ENCODE peak calls at places on chromosomes 12 and 14, in five cellular contexts. Z, M, Q, V and Y are unnamed samples.

GRCh38 chr12:103423061-103423473 is 72.7 kb downstream of the C12orf42 start:
- DNase-seq in Z (no peak), M (no peak), Q (no peak), V (no peak), Y (no peak)

GRCh38 chr12:91931110-91931509 is 214.5 kb downstream of the BTG1 start:
- DNase-seq in Z (peak), M (no peak), Q (no peak), V (peak), Y (no peak)

GRCh38 chr14:79516009-79516408 is 695.3 kb downstream of the DIO2 start:
- DNase-seq in Z (no peak), M (no peak), Q (no peak), V (no peak), Y (no peak)

GRCh38 chr14:54420478-54421116 is 20.6 kb downstream of the CNIH1 start:
- DNase-seq in Z (peak), M (peak), Q (no peak), V (peak), Y (peak)

GRCh38 chr14:105500726-105501101 is 9.7 kb downstream of the TEDC1 start:
- DNase-seq in Z (no peak), M (no peak), Q (no peak), V (no peak), Y (no peak)

GRCh38 chr14:76977793-76978730 is 50.4 kb downstream of the IRF2BPL start:
- DNase-seq in Z (peak), M (no peak), Q (peak), V (peak), Y (no peak)

GRCh38 chr12:56040151-56040550 is 1.6 kb upstream of the RPS26 start:
- DNase-seq in Z (no peak), M (no peak), Q (no peak), V (no peak), Y (no peak)

GRCh38 chr12:55797068-55797467 is 20.5 kb downstream of the SARNP start:
- DNase-seq in Z (peak), M (peak), Q (no peak), V (peak), Y (peak)

GRCh38 chr12:71694099-71694820 is 8.4 kb downstream of the TMEM19 start:
- DNase-seq in Z (no peak), M (peak), Q (no peak), V (no peak), Y (no peak)

GRCh38 chr12:103462675-103463074 is 33.1 kb downstream of the C12orf42 start:
- DNase-seq in Z (no peak), M (no peak), Q (no peak), V (no peak), Y (no peak)

GRCh38 chr12:113569841-113570240 is 98.2 kb upstream of the LHX5 start:
- DNase-seq in Z (no peak), M (no peak), Q (no peak), V (no peak), Y (no peak)

GRCh38 chr12:26524862-26525465 is 308.0 kb downstream of the ITPR2 start:
- DNase-seq in Z (peak), M (peak), Q (no peak), V (peak), Y (no peak)

GRCh38 chr12:31234053-31234835 is 91.7 kb downstream of the SINHCAF start:
- DNase-seq in Z (no peak), M (no peak), Q (no peak), V (no peak), Y (no peak)

GRCh38 chr14:69315302-69315701 is 55.3 kb downstream of the GALNT16 start:
- DNase-seq in Z (no peak), M (no peak), Q (no peak), V (peak), Y (no peak)

GRCh38 chr14:74574092-74574438 is 38.0 kb downstream of the LTBP2 start:
- DNase-seq in Z (no peak), M (no peak), Q (no peak), V (no peak), Y (no peak)

GRCh38 chr14:22122227-22123187 is 448.9 kb upstream of the OR4E1 start:
- DNase-seq in Z (no peak), M (peak), Q (peak), V (no peak), Y (peak)

GRCh38 chr12:112936264-112936663 is 2.0 kb upstream of the OAS3 start:
- DNase-seq in Z (no peak), M (no peak), Q (no peak), V (no peak), Y (no peak)

GRCh38 chr14:87940382-87940781 is 52.6 kb downstream of the GALC start:
- DNase-seq in Z (no peak), M (no peak), Q (no peak), V (no peak), Y (no peak)

GRCh38 chr12:91222746-91223145 is 40.1 kb upstream of the DCN start:
- DNase-seq in Z (peak), M (no peak), Q (no peak), V (peak), Y (no peak)

GRCh38 chr14:105588236-105588860 is 62.0 kb downstream of the TMEM121 start:
- DNase-seq in Z (no peak), M (no peak), Q (no peak), V (no peak), Y (no peak)

GRCh38 chr14:91234791-91235114 is 9.8 kb downstream of the GPR68 start:
- DNase-seq in Z (no peak), M (no peak), Q (no peak), V (no peak), Y (no peak)

GRCh38 chr14:64806202-64806861 is 73.4 kb downstream of the SPTB start:
- DNase-seq in Z (peak), M (no peak), Q (no peak), V (peak), Y (no peak)

GRCh38 chr12:57581802-57582201 is 9.2 kb upstream of the PIP4K2C start:
- DNase-seq in Z (no peak), M (no peak), Q (no peak), V (no peak), Y (no peak)

GRCh38 chr12:92224685-92225331 is 79.2 kb upstream of the BTG1 start:
- DNase-seq in Z (peak), M (no peak), Q (no peak), V (peak), Y (no peak)

GRCh38 chr14:50312734-50313054 is 570 bp downstream of the DMAC2L start:
- DNase-seq in Z (peak), M (peak), Q (peak), V (peak), Y (no peak)

GRCh38 chr14:105200074-105200473 is 19.0 kb upstream of the NUDT14 start:
- DNase-seq in Z (no peak), M (peak), Q (no peak), V (no peak), Y (no peak)

GRCh38 chr12:14280921-14281320 is 84.6 kb upstream of the ATF7IP start:
- DNase-seq in Z (no peak), M (peak), Q (no peak), V (no peak), Y (no peak)

GRCh38 chr12:24937553-24938244 is 11.2 kb downstream of the BCAT1 start:
- DNase-seq in Z (peak), M (no peak), Q (no peak), V (peak), Y (no peak)

GRCh38 chr12:38547586-38547985 is 231.0 kb downstream of the ALG10B start:
- DNase-seq in Z (no peak), M (no peak), Q (no peak), V (no peak), Y (no peak)

GRCh38 chr12:112275211-112275610 is 107.0 kb downstream of the HECTD4 start:
- DNase-seq in Z (no peak), M (no peak), Q (no peak), V (no peak), Y (peak)

GRCh38 chr12:78951746-78952532 is 87.4 kb downstream of the SYT1 start:
- DNase-seq in Z (peak), M (no peak), Q (no peak), V (peak), Y (no peak)

GRCh38 chr12:120142231-120142877 is 25.8 kb upstream of the RAB35 start:
- DNase-seq in Z (no peak), M (no peak), Q (no peak), V (peak), Y (no peak)

GRCh38 chr12:124477109-124477915 is 90.1 kb downstream of the NCOR2 start:
- DNase-seq in Z (no peak), M (no peak), Q (no peak), V (peak), Y (no peak)

GRCh38 chr12:64610660-64611429 is 550 bp downstream of the RASSF3 start:
- DNase-seq in Z (peak), M (peak), Q (peak), V (peak), Y (peak)

DNA sequence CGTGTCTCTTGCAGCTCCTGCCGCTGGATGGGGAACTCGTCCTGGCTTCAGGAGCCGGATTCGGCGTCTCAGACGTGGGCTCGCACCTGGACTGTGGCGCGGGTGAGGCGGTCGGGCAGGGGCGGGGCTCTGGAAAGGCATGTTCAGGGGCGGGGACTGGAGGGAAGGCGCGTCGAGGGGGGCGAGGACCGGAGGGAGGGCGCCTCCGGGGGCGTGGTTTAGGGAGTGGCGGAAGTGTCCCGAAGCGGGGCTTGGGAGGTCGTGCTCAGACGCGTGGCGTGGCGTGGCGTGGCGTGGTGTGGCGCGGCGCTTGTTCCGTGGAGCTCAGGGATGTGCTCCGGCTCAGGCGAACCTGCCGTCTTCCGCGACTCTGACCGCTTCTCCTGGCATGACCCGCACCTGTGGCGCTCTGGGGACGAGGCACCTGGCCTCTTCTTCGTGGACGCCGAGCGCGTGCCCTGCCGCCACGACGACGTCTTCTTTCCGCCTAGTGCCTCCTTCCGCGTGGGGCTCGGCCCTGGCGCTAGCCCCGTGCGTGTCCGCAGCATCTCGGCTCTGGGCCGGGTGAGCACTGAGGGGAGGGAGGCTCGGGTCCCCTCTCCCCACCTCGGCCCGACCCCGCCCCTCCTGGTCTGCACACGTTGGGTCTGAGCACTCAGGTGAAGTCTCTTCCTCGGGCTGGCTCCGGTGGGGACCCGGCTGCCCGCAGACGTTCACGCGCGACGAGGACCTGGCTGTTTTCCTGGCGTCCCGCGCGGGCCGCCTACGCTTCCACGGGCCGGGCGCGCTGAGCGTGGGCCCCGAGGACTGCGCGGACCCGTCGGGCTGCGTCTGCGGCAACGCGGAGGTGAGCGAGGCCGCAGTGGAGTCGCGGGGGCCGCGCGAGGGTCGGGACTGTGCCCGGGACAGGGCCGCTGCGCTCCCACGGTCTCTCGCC is 6.2 kb downstream of the AMN start:
- DNase-seq in Z (no peak), M (peak), Q (peak), V (no peak), Y (peak)
- H3K4me3 ChIP-seq in Z (peak), M (peak), Q (peak), V (no peak), Y (peak)

DNA sequence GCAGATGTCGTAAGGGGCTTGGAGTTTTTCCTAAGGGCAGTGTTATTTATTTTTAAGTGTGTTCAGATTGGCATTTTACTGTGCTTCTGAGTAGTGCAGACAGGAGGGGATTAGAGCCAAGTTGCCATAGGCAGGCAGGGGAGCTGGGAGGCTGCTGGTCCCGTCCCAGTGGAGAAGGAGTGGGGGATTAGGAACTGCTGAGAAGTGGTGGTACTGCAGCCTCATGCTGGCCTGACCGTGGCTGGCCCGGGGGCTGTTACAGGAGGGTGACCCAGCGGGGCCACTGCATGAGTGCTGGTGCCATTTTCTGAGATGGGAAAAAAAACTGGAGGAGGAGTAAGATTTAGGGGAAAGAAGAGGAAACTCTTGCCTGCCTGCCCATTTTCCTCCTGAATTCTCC is 52.3 kb upstream of the DLK1 start:
- DNase-seq in Z (no peak), M (no peak), Q (no peak), V (no peak), Y (no peak)
- H3K4me3 ChIP-seq in Z (no peak), M (no peak), Q (no peak), V (no peak), Y (no peak)

DNA sequence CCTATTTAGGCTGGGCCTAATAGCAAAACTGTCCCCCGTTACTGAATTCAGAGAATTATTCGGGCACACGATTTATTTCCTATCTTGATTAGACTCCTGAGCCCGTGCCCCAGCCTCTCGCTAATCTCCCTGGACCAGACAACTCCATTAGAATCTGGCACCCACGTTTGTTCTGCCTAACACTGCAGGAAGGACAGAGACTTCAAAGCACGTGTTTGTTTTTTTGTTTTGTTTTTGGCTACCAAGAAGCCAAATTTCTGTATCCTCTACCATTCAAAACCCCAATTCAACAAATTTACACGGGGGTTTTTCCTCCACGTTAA is 4.8 kb downstream of the USP44 start:
- DNase-seq in Z (no peak), M (no peak), Q (no peak), V (no peak), Y (no peak)
- H3K4me3 ChIP-seq in Z (no peak), M (no peak), Q (no peak), V (no peak), Y (no peak)

GRCh38 chr12:52310622-52311281 is 10.4 kb downstream of the KRT83 start:
- DNase-seq in Z (no peak), M (no peak), Q (no peak), V (no peak), Y (no peak)

GRCh38 chr12:52307836-52308806 is 13.1 kb downstream of the KRT83 start:
- DNase-seq in Z (peak), M (no peak), Q (peak), V (no peak), Y (peak)

GRCh38 chr12:52305921-52306705 is 14.8 kb upstream of the KRT81 start:
- DNase-seq in Z (no peak), M (no peak), Q (no peak), V (no peak), Y (no peak)

GRCh38 chr12:52311282-52311643 is 9.9 kb downstream of the KRT83 start:
- DNase-seq in Z (peak), M (no peak), Q (no peak), V (no peak), Y (no peak)

DNA sequence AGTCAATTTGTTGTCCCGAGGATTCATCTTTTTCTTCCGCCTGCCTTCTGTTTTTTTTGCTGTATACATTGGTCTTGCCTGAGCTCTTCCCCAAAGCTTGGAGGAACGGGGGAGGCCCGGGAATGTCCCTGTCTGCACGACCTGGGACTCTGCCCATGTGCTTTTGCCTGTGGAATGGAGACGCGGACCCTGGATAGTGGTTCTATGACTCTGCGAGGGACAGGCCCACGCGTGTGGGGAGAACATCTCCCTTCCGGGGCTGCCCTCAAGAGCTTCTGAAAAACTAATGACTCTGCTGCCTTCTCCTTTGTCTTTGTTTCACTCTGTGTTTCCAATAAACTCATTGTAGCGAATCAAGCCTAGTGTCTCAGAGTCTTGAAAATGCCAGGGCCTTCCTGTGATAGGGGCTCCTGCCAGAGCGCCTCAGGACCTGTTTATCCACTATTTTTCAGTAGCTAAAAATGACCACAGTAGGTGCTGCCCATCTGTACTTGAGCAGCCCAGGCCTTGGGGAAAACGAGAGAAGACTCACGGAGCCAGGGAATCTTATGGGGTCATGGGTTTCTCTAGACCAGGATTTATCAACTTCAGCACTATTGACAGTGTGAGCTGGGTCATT is 12.3 kb downstream of the KRT83 start:
- DNase-seq in Z (no peak), M (no peak), Q (no peak), V (no peak), Y (no peak)
- H3K4me3 ChIP-seq in Z (peak), M (no peak), Q (no peak), V (no peak), Y (peak)